ENCODE peak calls at places on chromosome 12, in nine cellular contexts. I is CD8-positive, alpha-beta T cell; P is A549; H is IMR-90; X is body of pancreas; E is psoas muscle; K is uterus; D is fibroblast of lung; G is OCI-LY7. Z is an unnamed sample.

GRCh38 chr12:122830517-122831214 is 4.6 kb upstream of the HIP1R start:
- DNase-seq in I (no peak), P (peak; percentile 90), H (peak; percentile 81), X (no peak), E (no peak), K (no peak), D (peak; percentile 98), G (no peak), Z (peak; percentile 53)

GRCh38 chr12:77058740-77059139 is 6.6 kb downstream of the E2F7 start:
- DNase-seq in I (no peak), P (no peak), H (peak; percentile 26), X (no peak), E (no peak), K (no peak), D (peak; percentile 34), G (no peak), Z (no peak)

GRCh38 chr12:90977224-90977623 is 22.2 kb upstream of the CCER1 start:
- DNase-seq in I (no peak), P (no peak), H (peak; percentile 38), X (no peak), E (no peak), K (no peak), D (peak; percentile 34), G (no peak), Z (no peak)

GRCh38 chr12:80400591-80400991 is 43.4 kb upstream of the PTPRQ start:
- DNase-seq in I (no peak), P (no peak), H (no peak), X (no peak), E (no peak), K (no peak), D (peak; percentile 34), G (no peak), Z (no peak)

GRCh38 chr12:1373887-1374286 is 220.5 kb downstream of the FBXL14 start:
- DNase-seq in I (no peak), P (no peak), H (peak; percentile 67), X (no peak), E (no peak), K (no peak), D (peak; percentile 72), G (no peak), Z (no peak)

GRCh38 chr12:110278137-110278536 is 2.9 kb upstream of the ATP2A2 start:
- DNase-seq in I (no peak), P (no peak), H (no peak), X (no peak), E (no peak), K (no peak), D (no peak), G (no peak), Z (no peak)

GRCh38 chr12:92629349-92630065 is 73.3 kb upstream of the PLEKHG7 start:
- DNase-seq in I (no peak), P (no peak), H (peak; percentile 58), X (no peak), E (no peak), K (no peak), D (peak; percentile 59), G (no peak), Z (peak; percentile 71)

GRCh38 chr12:131860472-131861260 is 32.5 kb downstream of the MMP17 start:
- DNase-seq in I (no peak), P (peak; percentile 99), H (peak; percentile 57), X (no peak), E (peak; percentile 76), K (no peak), D (peak; percentile 90), G (no peak), Z (no peak)

GRCh38 chr12:124694846-124695497 is 127.6 kb upstream of the NCOR2 start:
- DNase-seq in I (no peak), P (no peak), H (peak; percentile 91), X (no peak), E (peak; percentile 46), K (peak; percentile 69), D (peak; percentile 80), G (no peak), Z (no peak)

GRCh38 chr12:124698998-124699305 is 131.5 kb upstream of the NCOR2 start:
- DNase-seq in I (no peak), P (no peak), H (no peak), X (no peak), E (no peak), K (no peak), D (no peak), G (no peak), Z (no peak)

GRCh38 chr12:124698211-124698997 is 131.0 kb upstream of the NCOR2 start:
- DNase-seq in I (no peak), P (no peak), H (peak; percentile 19), X (no peak), E (no peak), K (no peak), D (no peak), G (no peak), Z (no peak)

GRCh38 chr12:124695861-124696260 is 128.4 kb upstream of the NCOR2 start:
- DNase-seq in I (no peak), P (no peak), H (peak; percentile 38), X (no peak), E (no peak), K (no peak), D (no peak), G (no peak), Z (no peak)

DNA sequence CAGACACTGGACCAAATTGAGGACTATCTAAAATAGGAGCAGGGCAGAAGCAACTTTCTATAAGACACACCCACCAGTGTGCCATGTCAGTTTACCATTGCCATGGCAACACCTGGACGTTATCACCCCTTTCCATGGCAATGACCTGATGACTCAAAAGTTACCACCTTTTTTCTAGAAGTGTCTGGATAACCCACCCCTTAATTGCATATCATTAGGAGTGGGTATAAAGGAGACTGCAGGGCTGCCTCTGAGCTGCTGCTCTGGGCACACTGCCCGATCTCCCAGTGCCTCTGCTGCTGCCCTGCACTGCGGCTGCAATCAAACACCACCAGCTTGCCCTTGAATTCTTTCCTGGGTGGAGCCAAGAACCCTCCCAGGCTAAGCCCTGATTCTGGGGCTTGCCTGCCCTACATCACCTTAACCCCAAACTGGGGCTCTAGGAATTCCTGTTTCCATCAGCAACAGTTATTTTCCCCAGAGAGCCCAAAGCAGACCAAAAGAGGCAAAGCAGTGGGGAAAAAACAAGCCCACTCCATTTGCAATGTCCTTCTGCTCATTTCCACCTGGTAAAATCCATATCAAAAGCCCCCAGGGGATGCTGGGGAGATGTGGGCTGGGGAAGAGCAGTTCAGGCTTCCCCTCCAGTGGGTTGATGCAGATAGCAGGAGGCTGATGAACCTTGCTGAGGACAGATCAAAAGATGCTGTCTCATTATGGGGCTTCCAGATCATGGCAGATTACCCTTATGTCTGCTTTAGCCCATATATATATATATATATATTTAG is 129.5 kb upstream of the NCOR2 start:
- DNase-seq in I (no peak), P (no peak), H (no peak), X (no peak), E (no peak), K (no peak), D (no peak), G (no peak), Z (no peak)
- H3K4me1 ChIP-seq in I (peaks cover 12% of the 10 kb centered on the region), P (peaks cover 18% of the 10 kb centered on the region), H (peaks cover 10% of the 10 kb centered on the region), X (peaks cover 36% of the 10 kb centered on the region), E (peaks cover 5% of the 10 kb centered on the region), K (no peaks in the 10 kb centered on the region), D (peaks cover 8% of the 10 kb centered on the region), G (no peaks in the 10 kb centered on the region), Z (peaks cover 13% of the 10 kb centered on the region)

GRCh38 chr12:53602176-53602942 is 23.8 kb downstream of the ATF7 start:
- DNase-seq in I (no peak), P (no peak), H (no peak), X (no peak), E (no peak), K (no peak), D (no peak), G (no peak), Z (no peak)

GRCh38 chr12:53596920-53597363 is 29.2 kb downstream of the ATF7 start:
- DNase-seq in I (no peak), P (no peak), H (peak; percentile 59), X (no peak), E (no peak), K (no peak), D (peak; percentile 71), G (no peak), Z (no peak)

GRCh38 chr12:53600490-53601295 is 25.5 kb downstream of the ATF7 start:
- DNase-seq in I (no peak), P (no peak), H (no peak), X (no peak), E (no peak), K (no peak), D (no peak), G (peak; percentile 30), Z (no peak)

GRCh38 chr12:53601296-53601847 is 24.8 kb downstream of the ATF7 start:
- DNase-seq in I (no peak), P (no peak), H (no peak), X (no peak), E (no peak), K (no peak), D (peak; percentile 28), G (peak; percentile 50), Z (no peak)

GRCh38 chr12:53599579-53599978 is 26.6 kb downstream of the ATF7 start:
- DNase-seq in I (no peak), P (no peak), H (no peak), X (no peak), E (no peak), K (no peak), D (no peak), G (no peak), Z (no peak)
- H3K4me1 ChIP-seq in I (peaks cover 5% of the 10 kb centered on the region), P (no peaks in the 10 kb centered on the region), H (peaks cover 3% of the 10 kb centered on the region), X (peaks cover 5% of the 10 kb centered on the region), E (peaks cover 45% of the 10 kb centered on the region), K (no peaks in the 10 kb centered on the region), D (peaks cover 2% of the 10 kb centered on the region), G (peaks cover 37% of the 10 kb centered on the region), Z (peaks cover 65% of the 10 kb centered on the region)

DNA sequence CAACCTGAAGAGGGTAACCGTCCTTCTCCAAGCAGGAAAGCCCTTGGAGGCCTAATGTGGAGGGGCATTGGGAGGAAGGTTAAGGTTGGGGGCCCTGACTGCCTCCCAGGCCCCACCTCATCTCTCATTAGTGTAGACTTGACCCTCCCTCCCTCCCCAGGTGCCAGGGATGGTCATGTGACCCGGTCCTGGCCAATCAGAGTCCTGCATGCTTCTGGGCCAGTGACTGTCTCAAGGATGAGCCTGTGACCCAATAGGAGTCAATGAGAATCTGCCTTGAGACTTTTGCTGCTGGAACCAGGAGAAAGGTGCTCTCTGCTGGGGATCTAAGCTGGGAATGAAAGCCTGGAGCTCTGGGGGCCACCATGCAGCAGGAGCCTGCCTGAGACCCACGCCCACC is 70.8 kb downstream of the NCOR2 start:
- DNase-seq in I (no peak), P (peak; percentile 48), H (peak; percentile 28), X (no peak), E (no peak), K (no peak), D (no peak), G (peak; percentile 53), Z (no peak)
- H3K4me1 ChIP-seq in I (peaks cover 16% of the 10 kb centered on the region), P (peaks cover 23% of the 10 kb centered on the region), H (peaks cover 34% of the 10 kb centered on the region), X (peaks cover 57% of the 10 kb centered on the region), E (peaks cover 66% of the 10 kb centered on the region), K (no peaks in the 10 kb centered on the region), D (peaks cover 37% of the 10 kb centered on the region), G (peaks cover 17% of the 10 kb centered on the region), Z (peaks cover 61% of the 10 kb centered on the region)

GRCh38 chr12:111544032-111544431 is 55.1 kb downstream of the ATXN2 start:
- DNase-seq in I (no peak), P (no peak), H (no peak), X (no peak), E (no peak), K (no peak), D (no peak), G (no peak), Z (no peak)

GRCh38 chr12:111546171-111546570 is 52.9 kb downstream of the ATXN2 start:
- DNase-seq in I (no peak), P (no peak), H (no peak), X (no peak), E (no peak), K (no peak), D (no peak), G (no peak), Z (no peak)

DNA sequence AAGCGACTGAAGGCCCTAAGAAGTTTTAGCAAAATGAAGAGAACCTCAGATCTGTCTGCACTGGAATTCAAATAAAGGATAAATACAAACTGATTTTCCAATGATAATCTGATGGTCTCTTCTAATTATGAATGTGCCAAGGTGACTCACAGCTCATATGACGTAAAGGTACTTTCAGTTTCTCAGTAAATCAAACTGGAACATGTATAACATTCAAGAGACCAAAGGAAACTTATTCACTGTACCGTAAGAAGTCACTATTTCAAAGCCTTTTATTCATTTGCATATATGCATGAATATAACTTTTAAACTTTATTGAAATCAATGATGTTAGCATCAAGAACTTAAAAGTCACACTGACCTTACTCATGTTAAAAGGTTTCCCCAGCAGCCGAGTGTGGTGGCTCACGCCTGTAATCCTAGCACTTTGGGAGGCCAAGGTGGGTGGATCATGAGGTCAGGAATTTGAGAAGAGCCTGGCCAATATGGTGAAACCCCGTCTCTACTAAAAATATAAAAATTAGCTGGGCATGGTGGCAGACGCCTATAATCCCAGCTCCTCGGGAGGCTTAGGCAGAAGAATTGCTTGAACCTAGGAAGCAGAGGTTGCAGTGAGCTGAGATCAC is 52.2 kb downstream of the ATXN2 start:
- DNase-seq in I (no peak), P (no peak), H (peak; percentile 26), X (no peak), E (no peak), K (no peak), D (peak; percentile 25), G (no peak), Z (no peak)
- H3K4me1 ChIP-seq in I (no peaks in the 10 kb centered on the region), P (no peaks in the 10 kb centered on the region), H (no peaks in the 10 kb centered on the region), X (no peaks in the 10 kb centered on the region), E (no peaks in the 10 kb centered on the region), K (no peaks in the 10 kb centered on the region), D (no peaks in the 10 kb centered on the region), G (no peaks in the 10 kb centered on the region), Z (no peaks in the 10 kb centered on the region)

Z was measured in sigmoid colon.